ENCODE peak calls at places on chromosomes 11 and 22, in six cellular contexts. One of them, this sample, is unnamed.

GRCh38 chr11:65377036-65377435 is 5.4 kb downstream of the SLC25A45 start:
- DNase-seq in Panc1: no peak
- DNase-seq in PC-3: no peak
- DNase-seq in psoas muscle: no peak
- DNase-seq in colonic mucosa: no peak
- DNase-seq in neural progenitor cell: no peak
- DNase-seq in this sample: no peak

GRCh38 chr22:29787371-29787980 is 20.3 kb downstream of the UQCR10 start:
- DNase-seq in Panc1: no peak
- DNase-seq in PC-3: peak
- DNase-seq in psoas muscle: no peak
- DNase-seq in colonic mucosa: no peak
- DNase-seq in neural progenitor cell: no peak
- DNase-seq in this sample: no peak

GRCh38 chr11:103681855-103682254 is 354.6 kb upstream of the DDI1 start:
- DNase-seq in Panc1: no peak
- DNase-seq in PC-3: no peak
- DNase-seq in psoas muscle: no peak
- DNase-seq in colonic mucosa: no peak
- DNase-seq in neural progenitor cell: no peak
- DNase-seq in this sample: no peak

GRCh38 chr22:22235564-22235963 is 9.0 kb upstream of the VPREB1 start:
- DNase-seq in Panc1: peak
- DNase-seq in PC-3: peak
- DNase-seq in psoas muscle: no peak
- DNase-seq in colonic mucosa: peak
- DNase-seq in neural progenitor cell: peak
- DNase-seq in this sample: no peak

GRCh38 chr11:1117970-1118369 is 39.8 kb upstream of the MUC5AC start:
- DNase-seq in Panc1: no peak
- DNase-seq in PC-3: no peak
- DNase-seq in psoas muscle: peak
- DNase-seq in colonic mucosa: no peak
- DNase-seq in neural progenitor cell: no peak
- DNase-seq in this sample: no peak

GRCh38 chr11:3109921-3110706 is 52.9 kb upstream of the CARS1 start:
- DNase-seq in Panc1: no peak
- DNase-seq in PC-3: peak
- DNase-seq in psoas muscle: peak
- DNase-seq in colonic mucosa: no peak
- DNase-seq in neural progenitor cell: peak
- DNase-seq in this sample: no peak

GRCh38 chr11:122754553-122755322 is 83.6 kb upstream of the CRTAM start:
- DNase-seq in Panc1: no peak
- DNase-seq in PC-3: peak
- DNase-seq in psoas muscle: no peak
- DNase-seq in colonic mucosa: no peak
- DNase-seq in neural progenitor cell: peak
- DNase-seq in this sample: no peak

GRCh38 chr11:2097356-2097997 is 41.7 kb downstream of the IGF2 start:
- DNase-seq in Panc1: no peak
- DNase-seq in PC-3: peak
- DNase-seq in psoas muscle: peak
- DNase-seq in colonic mucosa: peak
- DNase-seq in neural progenitor cell: peak
- DNase-seq in this sample: peak

GRCh38 chr11:14132312-14132711 is 169.8 kb downstream of the SPON1 start:
- DNase-seq in Panc1: no peak
- DNase-seq in PC-3: no peak
- DNase-seq in psoas muscle: no peak
- DNase-seq in colonic mucosa: peak
- DNase-seq in neural progenitor cell: no peak
- DNase-seq in this sample: no peak

GRCh38 chr11:130782361-130783221 is 133.7 kb downstream of the SNX19 start:
- DNase-seq in Panc1: no peak
- DNase-seq in PC-3: peak
- DNase-seq in psoas muscle: no peak
- DNase-seq in colonic mucosa: no peak
- DNase-seq in neural progenitor cell: peak
- DNase-seq in this sample: no peak

GRCh38 chr11:56890584-56891305 is 98.0 kb upstream of the OR5AK2 start:
- DNase-seq in Panc1: no peak
- DNase-seq in PC-3: peak
- DNase-seq in psoas muscle: no peak
- DNase-seq in colonic mucosa: no peak
- DNase-seq in neural progenitor cell: no peak
- DNase-seq in this sample: no peak

GRCh38 chr22:45036154-45036553 is 26.3 kb upstream of the PHF21B start:
- DNase-seq in Panc1: no peak
- DNase-seq in PC-3: no peak
- DNase-seq in psoas muscle: peak
- DNase-seq in colonic mucosa: no peak
- DNase-seq in neural progenitor cell: no peak
- DNase-seq in this sample: no peak

GRCh38 chr11:116864531-116864930 is 27.1 kb upstream of the APOA1 start:
- DNase-seq in Panc1: no peak
- DNase-seq in PC-3: no peak
- DNase-seq in psoas muscle: no peak
- DNase-seq in colonic mucosa: no peak
- DNase-seq in neural progenitor cell: no peak
- DNase-seq in this sample: no peak

GRCh38 chr11:74010306-74010981 is 1.6 kb upstream of the UCP3 start:
- DNase-seq in Panc1: no peak
- DNase-seq in PC-3: no peak
- DNase-seq in psoas muscle: no peak
- DNase-seq in colonic mucosa: no peak
- DNase-seq in neural progenitor cell: no peak
- DNase-seq in this sample: no peak

GRCh38 chr11:9689721-9690120 is 25.8 kb downstream of the SWAP70 start:
- DNase-seq in Panc1: no peak
- DNase-seq in PC-3: no peak
- DNase-seq in psoas muscle: no peak
- DNase-seq in colonic mucosa: no peak
- DNase-seq in neural progenitor cell: peak
- DNase-seq in this sample: no peak

GRCh38 chr11:605286-606129 is 10.2 kb downstream of the IRF7 start:
- DNase-seq in Panc1: no peak
- DNase-seq in PC-3: no peak
- DNase-seq in psoas muscle: no peak
- DNase-seq in colonic mucosa: no peak
- DNase-seq in neural progenitor cell: no peak
- DNase-seq in this sample: no peak

GRCh38 chr11:35907648-35908431 is 36.0 kb upstream of the LDLRAD3 start:
- DNase-seq in Panc1: peak
- DNase-seq in PC-3: peak
- DNase-seq in psoas muscle: no peak
- DNase-seq in colonic mucosa: no peak
- DNase-seq in neural progenitor cell: no peak
- DNase-seq in this sample: no peak

GRCh38 chr22:37515902-37516301 is 3.3 kb downstream of the CARD10 start:
- DNase-seq in Panc1: no peak
- DNase-seq in PC-3: no peak
- DNase-seq in psoas muscle: no peak
- DNase-seq in colonic mucosa: no peak
- DNase-seq in neural progenitor cell: no peak
- DNase-seq in this sample: no peak

GRCh38 chr11:9739108-9739507 is 75.2 kb downstream of the SWAP70 start:
- DNase-seq in Panc1: no peak
- DNase-seq in PC-3: no peak
- DNase-seq in psoas muscle: no peak
- DNase-seq in colonic mucosa: no peak
- DNase-seq in neural progenitor cell: no peak
- DNase-seq in this sample: no peak

GRCh38 chr22:37179126-37179470 is 8.9 kb downstream of the C1QTNF6 start:
- DNase-seq in Panc1: no peak
- DNase-seq in PC-3: no peak
- DNase-seq in psoas muscle: peak
- DNase-seq in colonic mucosa: no peak
- DNase-seq in neural progenitor cell: no peak
- DNase-seq in this sample: no peak

GRCh38 chr11:106853850-106854401 is 164.3 kb downstream of the GUCY1A2 start:
- DNase-seq in Panc1: no peak
- DNase-seq in PC-3: no peak
- DNase-seq in psoas muscle: no peak
- DNase-seq in colonic mucosa: no peak
- DNase-seq in neural progenitor cell: no peak
- DNase-seq in this sample: no peak

GRCh38 chr22:37481347-37481907 is 4.8 kb downstream of the MFNG start:
- DNase-seq in Panc1: no peak
- DNase-seq in PC-3: no peak
- DNase-seq in psoas muscle: no peak
- DNase-seq in colonic mucosa: no peak
- DNase-seq in neural progenitor cell: no peak
- DNase-seq in this sample: no peak

GRCh38 chr11:96197801-96198465 is 145.1 kb downstream of the MAML2 start:
- DNase-seq in Panc1: no peak
- DNase-seq in PC-3: no peak
- DNase-seq in psoas muscle: no peak
- DNase-seq in colonic mucosa: no peak
- DNase-seq in neural progenitor cell: no peak
- DNase-seq in this sample: no peak

GRCh38 chr11:124812876-124813275 is 12.7 kb upstream of the MSANTD2 start:
- DNase-seq in Panc1: no peak
- DNase-seq in PC-3: peak
- DNase-seq in psoas muscle: no peak
- DNase-seq in colonic mucosa: no peak
- DNase-seq in neural progenitor cell: no peak
- DNase-seq in this sample: no peak

GRCh38 chr11:78082146-78082545 is 2.5 kb upstream of the NDUFC2 start:
- DNase-seq in Panc1: no peak
- DNase-seq in PC-3: no peak
- DNase-seq in psoas muscle: no peak
- DNase-seq in colonic mucosa: no peak
- DNase-seq in neural progenitor cell: no peak
- DNase-seq in this sample: no peak

GRCh38 chr22:29230916-29231875 is 25.5 kb downstream of the EMID1 start:
- DNase-seq in Panc1: no peak
- DNase-seq in PC-3: no peak
- DNase-seq in psoas muscle: peak
- DNase-seq in colonic mucosa: no peak
- DNase-seq in neural progenitor cell: no peak
- DNase-seq in this sample: no peak

GRCh38 chr11:116333193-116333592 is 439.6 kb downstream of the BUD13 start:
- DNase-seq in Panc1: no peak
- DNase-seq in PC-3: no peak
- DNase-seq in psoas muscle: no peak
- DNase-seq in colonic mucosa: no peak
- DNase-seq in neural progenitor cell: no peak
- DNase-seq in this sample: no peak

GRCh38 chr11:2731285-2732125 is 31.7 kb upstream of the KCNQ1OT1 start:
- DNase-seq in Panc1: no peak
- DNase-seq in PC-3: no peak
- DNase-seq in psoas muscle: no peak
- DNase-seq in colonic mucosa: no peak
- DNase-seq in neural progenitor cell: no peak
- DNase-seq in this sample: no peak

GRCh38 chr11:45067966-45068365 is 78.5 kb upstream of the PRDM11 start:
- DNase-seq in Panc1: no peak
- DNase-seq in PC-3: no peak
- DNase-seq in psoas muscle: no peak
- DNase-seq in colonic mucosa: no peak
- DNase-seq in neural progenitor cell: no peak
- DNase-seq in this sample: no peak

GRCh38 chr11:108620958-108621772 is 27.6 kb upstream of the EXPH5 start:
- DNase-seq in Panc1: peak
- DNase-seq in PC-3: peak
- DNase-seq in psoas muscle: no peak
- DNase-seq in colonic mucosa: no peak
- DNase-seq in neural progenitor cell: no peak
- DNase-seq in this sample: no peak

GRCh38 chr11:133694701-133695100 is 150.6 kb downstream of the SPATA19 start:
- DNase-seq in Panc1: no peak
- DNase-seq in PC-3: no peak
- DNase-seq in psoas muscle: no peak
- DNase-seq in colonic mucosa: no peak
- DNase-seq in neural progenitor cell: no peak
- DNase-seq in this sample: no peak

GRCh38 chr11:118263109-118263508 is 988 bp downstream of the MPZL2 start:
- DNase-seq in Panc1: no peak
- DNase-seq in PC-3: no peak
- DNase-seq in psoas muscle: no peak
- DNase-seq in colonic mucosa: peak
- DNase-seq in neural progenitor cell: no peak
- DNase-seq in this sample: no peak
- H3K4me3 ChIP-seq in Panc1: no peak
- H3K4me3 ChIP-seq in PC-3: peak
- H3K4me3 ChIP-seq in psoas muscle: peak
- H3K4me3 ChIP-seq in colonic mucosa: peak
- H3K4me3 ChIP-seq in neural progenitor cell: no peak
- H3K4me3 ChIP-seq in this sample: no peak

GRCh38 chr22:17258015-17258827 is 39.0 kb upstream of the ADA2 start:
- DNase-seq in Panc1: no peak
- DNase-seq in PC-3: peak
- DNase-seq in psoas muscle: peak
- DNase-seq in colonic mucosa: peak
- DNase-seq in neural progenitor cell: peak
- DNase-seq in this sample: no peak
- H3K27ac ChIP-seq in Panc1: no peak
- H3K27ac ChIP-seq in PC-3: no peak
- H3K27ac ChIP-seq in psoas muscle: peak
- H3K27ac ChIP-seq in colonic mucosa: peak
- H3K27ac ChIP-seq in neural progenitor cell: peak
- H3K27ac ChIP-seq in this sample: no peak

DNA sequence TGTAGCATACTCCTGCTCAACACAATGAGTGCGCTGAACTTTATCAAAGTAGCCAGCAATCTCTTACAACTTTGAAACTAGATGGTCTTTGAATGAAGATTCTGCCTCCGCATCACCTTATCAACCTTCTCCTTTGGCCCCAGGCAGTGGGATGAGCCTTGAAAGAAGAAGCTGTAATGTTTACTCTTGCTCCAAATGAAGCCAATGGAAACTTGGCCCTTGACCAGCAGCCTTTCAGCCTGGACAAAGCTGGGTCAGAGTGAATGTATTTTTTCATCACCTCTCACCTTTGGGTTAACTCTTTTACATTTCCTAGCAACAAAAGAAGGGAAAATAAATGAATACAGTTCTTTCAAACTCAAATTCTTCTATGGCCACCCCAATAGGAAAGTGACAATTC is 359.1 kb downstream of the KCNA4 start:
- DNase-seq in Panc1: no peak
- DNase-seq in PC-3: no peak
- DNase-seq in psoas muscle: no peak
- DNase-seq in colonic mucosa: no peak
- DNase-seq in neural progenitor cell: no peak
- DNase-seq in this sample: no peak
- H3K4me3 ChIP-seq in Panc1: no peak
- H3K4me3 ChIP-seq in PC-3: no peak
- H3K4me3 ChIP-seq in psoas muscle: no peak
- H3K4me3 ChIP-seq in colonic mucosa: no peak
- H3K4me3 ChIP-seq in neural progenitor cell: no peak
- H3K4me3 ChIP-seq in this sample: no peak

DNA sequence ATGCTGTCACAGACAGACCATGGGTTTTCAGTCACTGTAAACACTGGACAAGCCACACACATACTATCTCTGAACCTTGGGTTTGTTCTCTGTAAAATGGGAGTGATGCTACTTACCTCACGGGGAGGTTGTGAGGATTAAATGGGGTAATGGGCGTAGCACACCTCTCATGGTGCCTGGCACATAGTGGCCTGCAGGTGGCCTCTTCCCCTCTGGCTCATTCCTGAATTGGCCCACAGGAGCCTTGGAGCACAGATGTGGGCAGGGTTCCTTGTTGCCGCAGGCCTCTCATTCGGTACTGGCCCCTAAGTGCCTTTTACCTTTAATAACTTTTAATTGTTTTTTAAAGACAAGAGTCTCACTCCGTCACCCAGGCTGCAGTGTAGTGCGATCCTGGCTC is 11.7 kb downstream of the MICAL2 start:
- DNase-seq in Panc1: no peak
- DNase-seq in PC-3: peak
- DNase-seq in psoas muscle: no peak
- DNase-seq in colonic mucosa: no peak
- DNase-seq in neural progenitor cell: peak
- DNase-seq in this sample: no peak
- H3K27ac ChIP-seq in Panc1: no peak
- H3K27ac ChIP-seq in PC-3: no peak
- H3K27ac ChIP-seq in psoas muscle: no peak
- H3K27ac ChIP-seq in colonic mucosa: no peak
- H3K27ac ChIP-seq in neural progenitor cell: no peak
- H3K27ac ChIP-seq in this sample: peak

This sample was measured in AG04450.